ENCODE peak calls at places on chromosomes 2 and 18, in eight cellular contexts. H, R, B, T, L, A, Y and G are unnamed samples.
A peak's percentile ranks its signal among the peaks of the same experiment; 100 is the strongest.

GRCh38 chr2:217653240-217653639 is 349.6 kb downstream of the TNS1 start:
- DNase-seq in H (peak; percentile 89), R (peak; percentile 85), B (no peak), T (no peak), L (peak; percentile 45), A (no peak), Y (peak; percentile 61), G (peak; percentile 78)

GRCh38 chr2:21276163-21276562 is 152.4 kb downstream of the TDRD15 start:
- DNase-seq in H (no peak), R (no peak), B (no peak), T (no peak), L (peak; percentile 71), A (no peak), Y (no peak), G (no peak)

GRCh38 chr2:72937356-72937669 is 20.0 kb downstream of the EMX1 start:
- DNase-seq in H (no peak), R (no peak), B (no peak), T (no peak), L (no peak), A (no peak), Y (no peak), G (peak; percentile 67)

GRCh38 chr2:20616341-20616871 is 34.5 kb downstream of the HS1BP3 start:
- DNase-seq in H (no peak), R (no peak), B (no peak), T (no peak), L (no peak), A (no peak), Y (peak; percentile 24), G (no peak)

GRCh38 chr2:203804070-203804469 is 63.5 kb upstream of the CTLA4 start:
- DNase-seq in H (peak; percentile 96), R (no peak), B (no peak), T (no peak), L (no peak), A (peak; percentile 67), Y (no peak), G (no peak)

GRCh38 chr2:84556190-84556589 is 39.9 kb downstream of the DNAH6 start:
- DNase-seq in H (no peak), R (no peak), B (no peak), T (no peak), L (no peak), A (no peak), Y (no peak), G (peak; percentile 6)

GRCh38 chr2:2646312-2647051 is 315.4 kb upstream of the MYT1L start:
- DNase-seq in H (no peak), R (no peak), B (no peak), T (peak; percentile 41), L (no peak), A (peak; percentile 41), Y (no peak), G (peak; percentile 76)

GRCh38 chr2:128646691-128647090 is 328.0 kb upstream of the HS6ST1 start:
- DNase-seq in H (no peak), R (no peak), B (no peak), T (no peak), L (no peak), A (no peak), Y (no peak), G (no peak)

GRCh38 chr2:190119257-190119656 is 56.7 kb upstream of the MSTN start:
- DNase-seq in H (no peak), R (no peak), B (no peak), T (peak; percentile 59), L (no peak), A (no peak), Y (peak; percentile 44), G (no peak)

GRCh38 chr2:233108611-233109490 is 48.7 kb downstream of the INPP5D start:
- DNase-seq in H (no peak), R (no peak), B (no peak), T (no peak), L (no peak), A (no peak), Y (no peak), G (no peak)

GRCh38 chr2:241019441-241020139 is 21.2 kb downstream of the SNED1 start:
- DNase-seq in H (no peak), R (no peak), B (no peak), T (no peak), L (no peak), A (no peak), Y (no peak), G (no peak)

GRCh38 chr18:48663931-48664847 is 125.4 kb downstream of the CTIF start:
- DNase-seq in H (peak; percentile 36), R (no peak), B (peak; percentile 43), T (peak; percentile 72), L (peak; percentile 80), A (peak; percentile 42), Y (peak; percentile 77), G (peak; percentile 56)

GRCh38 chr2:37585295-37585908 is 86.0 kb downstream of the CDC42EP3 start:
- DNase-seq in H (peak; percentile 80), R (no peak), B (no peak), T (no peak), L (peak; percentile 65), A (peak; percentile 71), Y (peak; percentile 48), G (peak; percentile 57)

GRCh38 chr18:35745814-35746213 is 164.3 kb downstream of the GALNT1 start:
- DNase-seq in H (no peak), R (no peak), B (no peak), T (no peak), L (no peak), A (no peak), Y (no peak), G (no peak)

GRCh38 chr2:207073791-207074678 is 91.7 kb downstream of the KLF7 start:
- DNase-seq in H (peak; percentile 12), R (no peak), B (peak; percentile 11), T (no peak), L (no peak), A (no peak), Y (no peak), G (no peak)

GRCh38 chr18:71209944-71210343 is 921.1 kb downstream of the SOCS6 start:
- DNase-seq in H (no peak), R (no peak), B (no peak), T (no peak), L (no peak), A (no peak), Y (no peak), G (no peak)

GRCh38 chr2:48768669-48769068 is 13.1 kb upstream of the LHCGR start:
- DNase-seq in H (no peak), R (no peak), B (no peak), T (no peak), L (no peak), A (no peak), Y (no peak), G (peak; percentile 2)

GRCh38 chr2:102094917-102095316 is 47.6 kb upstream of the IL1R1 start:
- DNase-seq in H (peak; percentile 98), R (no peak), B (no peak), T (no peak), L (peak; percentile 67), A (no peak), Y (no peak), G (peak; percentile 97)

DNA sequence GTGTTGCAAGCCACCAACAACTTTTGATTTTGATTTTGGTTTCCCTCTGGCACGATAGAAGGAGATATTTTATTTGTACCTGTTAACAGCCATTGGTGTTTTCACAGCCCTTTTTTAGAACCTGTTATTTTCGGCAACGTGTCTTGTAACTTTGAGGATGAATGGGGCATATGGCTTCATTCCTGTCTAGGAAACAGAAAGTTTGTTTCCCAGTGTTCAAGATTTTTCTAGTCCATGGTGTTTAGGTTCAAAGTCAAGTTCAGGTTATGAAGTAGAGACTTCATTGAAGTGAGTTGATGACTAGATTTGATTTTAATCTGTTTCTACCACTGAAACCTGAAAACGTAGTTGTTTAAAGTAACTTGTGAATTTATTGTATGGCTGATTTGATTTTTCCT is 343 bp downstream of the RASGRP3 start:
- DNase-seq in H (no peak), R (no peak), B (no peak), T (no peak), L (no peak), A (no peak), Y (no peak), G (no peak)
- H3K4me3 ChIP-seq in H (peak overlapping the region; percentile 52), R (peak overlapping the region; percentile 80), B (peak overlapping the region; percentile 73), T (no peak overlapping the region), L (peak overlapping the region; percentile 33), A (peak overlapping the region; percentile 96), Y (peak overlapping the region; percentile 67), G (peak overlapping the region; percentile 85)

GRCh38 chr18:55551227-55551626 is 36.8 kb downstream of the TCF4 start:
- DNase-seq in H (no peak), R (no peak), B (no peak), T (no peak), L (no peak), A (no peak), Y (no peak), G (no peak)

GRCh38 chr18:55549474-55550104 is 38.4 kb downstream of the TCF4 start:
- DNase-seq in H (no peak), R (no peak), B (no peak), T (no peak), L (no peak), A (no peak), Y (no peak), G (no peak)

GRCh38 chr18:55557211-55557610 is 30.8 kb downstream of the TCF4 start:
- DNase-seq in H (no peak), R (no peak), B (no peak), T (no peak), L (no peak), A (no peak), Y (no peak), G (no peak)

GRCh38 chr18:55555628-55556027 is 32.4 kb downstream of the TCF4 start:
- DNase-seq in H (no peak), R (no peak), B (no peak), T (no peak), L (no peak), A (no peak), Y (no peak), G (no peak)

DNA sequence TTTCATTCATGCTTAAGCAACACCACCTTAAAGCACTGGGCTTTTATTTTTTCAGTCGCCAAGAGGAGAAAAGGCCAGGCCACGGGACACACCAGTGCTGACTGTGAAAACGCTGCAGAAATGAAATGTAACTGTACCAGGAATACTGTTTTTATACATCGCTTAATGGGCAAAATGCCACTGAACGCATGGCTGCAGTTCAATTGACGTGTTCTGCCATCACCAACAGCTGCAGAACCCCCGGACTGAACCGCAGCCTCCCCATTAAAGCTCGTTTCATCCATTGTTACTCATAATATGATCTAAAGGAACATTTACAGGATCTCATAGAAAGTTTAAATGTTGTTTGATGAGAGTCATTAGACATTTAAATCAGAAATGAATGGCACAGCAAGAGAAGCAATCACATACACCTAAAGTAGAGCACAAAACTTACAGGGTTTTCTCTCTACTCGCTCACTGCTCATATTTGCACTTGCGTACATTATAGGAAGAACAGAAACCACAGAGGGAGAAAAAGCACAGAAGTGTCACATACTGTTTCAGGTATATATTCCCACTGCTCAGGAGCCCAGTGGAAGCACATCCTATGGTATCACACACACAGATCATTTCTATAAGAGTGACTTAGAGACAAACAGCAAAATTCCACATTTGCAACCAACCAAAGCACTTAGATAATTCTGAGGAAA is 35.3 kb downstream of the TCF4 start:
- DNase-seq in H (peak; percentile 91), R (no peak), B (no peak), T (no peak), L (no peak), A (no peak), Y (no peak), G (no peak)
- H3K4me3 ChIP-seq in H (no peak overlapping the region), R (no peak overlapping the region), B (no peak overlapping the region), T (no peak overlapping the region), L (no peak overlapping the region), A (no peak overlapping the region), Y (no peak overlapping the region), G (no peak overlapping the region)

GRCh38 chr2:202005272-202005887 is 28.3 kb upstream of the FZD7 start:
- DNase-seq in H (no peak), R (no peak), B (no peak), T (no peak), L (no peak), A (peak; percentile 50), Y (no peak), G (no peak)
- H3K4me3 ChIP-seq in H (no peak overlapping the region), R (no peak overlapping the region), B (no peak overlapping the region), T (no peak overlapping the region), L (no peak overlapping the region), A (no peak overlapping the region), Y (no peak overlapping the region), G (no peak overlapping the region)

GRCh38 chr2:171793691-171794678 is 100.1 kb downstream of the SLC25A12 start:
- DNase-seq in H (peak; percentile 6), R (no peak), B (no peak), T (no peak), L (no peak), A (no peak), Y (no peak), G (no peak)
- H3K4me3 ChIP-seq in H (no peak overlapping the region), R (no peak overlapping the region), B (no peak overlapping the region), T (no peak overlapping the region), L (no peak overlapping the region), A (no peak overlapping the region), Y (no peak overlapping the region), G (no peak overlapping the region)